ENCODE peak calls at places on chromosomes 16 and 17, in six cellular contexts. T, W, R, E, B and P are unnamed samples.

GRCh38 chr17:2195729-2196128 is 107.9 kb downstream of the SMG6 start:
- DNase-seq in R (no peak), W (no peak), T (no peak), E (no peak), B (no peak), P (no peak)

GRCh38 chr16:31000671-31001382 is 9.6 kb downstream of the STX1B start:
- DNase-seq in B (no peak), E (no peak), R (no peak), T (no peak), W (no peak), P (no peak)

GRCh38 chr17:82900741-82901140 is 60.9 kb upstream of the ZNF750 start:
- DNase-seq in E (no peak), T (no peak), R (no peak), W (no peak), B (no peak), P (peak; percentile 18)

GRCh38 chr16:85856585-85856984 is 42.4 kb upstream of the IRF8 start:
- DNase-seq in B (no peak), T (no peak), E (no peak), W (no peak), R (no peak), P (no peak)

GRCh38 chr17:48477235-48477634 is 47.2 kb upstream of the SKAP1 start:
- DNase-seq in W (no peak), E (no peak), R (no peak), T (no peak), B (no peak), P (no peak)

GRCh38 chr17:17728550-17729251 is 47.4 kb downstream of the RAI1 start:
- DNase-seq in T (peak; percentile 17), B (peak; percentile 74), R (no peak), E (no peak), W (no peak), P (no peak)

GRCh38 chr16:1900452-1900774 is 17.8 kb downstream of the HS3ST6 start:
- DNase-seq in T (no peak), W (no peak), E (no peak), B (no peak), R (no peak), P (no peak)

GRCh38 chr16:8691728-8692127 is 17.3 kb downstream of the ABAT start:
- DNase-seq in W (no peak), R (no peak), B (no peak), T (no peak), E (no peak), P (no peak)

GRCh38 chr16:18809165-18809564 is 7.8 kb upstream of the ARL6IP1 start:
- DNase-seq in E (no peak), B (no peak), R (no peak), W (no peak), T (no peak), P (no peak)

GRCh38 chr16:4327782-4328579 is 12.1 kb downstream of the GLIS2 start:
- DNase-seq in E (peak; percentile 84), W (peak; percentile 82), B (peak; percentile 83), R (peak; percentile 90), T (no peak), P (peak; percentile 79)

GRCh38 chr17:32629563-32630190 is 142.9 kb downstream of the CDK5R1 start:
- DNase-seq in R (no peak), T (no peak), W (no peak), E (no peak), B (no peak), P (no peak)

GRCh38 chr17:18980682-18981384 is 23.7 kb downstream of the FAM83G start:
- DNase-seq in T (no peak), W (no peak), B (no peak), R (no peak), E (no peak), P (peak; percentile 69)

GRCh38 chr16:70730944-70731343 is 45.1 kb upstream of the MTSS2 start:
- DNase-seq in R (no peak), T (no peak), W (peak; percentile 61), E (no peak), B (no peak), P (no peak)

GRCh38 chr16:10817963-10818941 is at the start of gene TVP23A:
- DNase-seq in B (no peak), R (no peak), T (no peak), E (no peak), W (peak; percentile 20), P (no peak)

GRCh38 chr17:77882481-77883212 is 75.9 kb upstream of the TNRC6C start:
- DNase-seq in E (peak; percentile 65), B (peak; percentile 44), R (no peak), W (peak; percentile 72), T (no peak), P (peak; percentile 86)

GRCh38 chr17:57672971-57673370 is 72.1 kb downstream of the CCDC182 start:
- DNase-seq in E (no peak), B (no peak), R (no peak), T (no peak), W (no peak), P (no peak)

GRCh38 chr17:73280191-73280590 is 18.5 kb upstream of the CPSF4L start:
- DNase-seq in T (no peak), W (no peak), E (no peak), B (no peak), R (no peak), P (no peak)

GRCh38 chr17:34820166-34820920 is 140.9 kb downstream of the CCT6B start:
- DNase-seq in B (no peak), E (no peak), R (no peak), W (no peak), T (no peak), P (no peak)

GRCh38 chr17:39702901-39703893 is 3.3 kb downstream of the ERBB2 start:
- DNase-seq in B (no peak), R (peak; percentile 27), T (peak; percentile 43), E (no peak), W (no peak), P (no peak)

GRCh38 chr17:72173475-72174116 is 52.8 kb downstream of the SOX9 start:
- DNase-seq in E (no peak), T (no peak), R (no peak), B (no peak), W (no peak), P (peak; percentile 45)

GRCh38 chr16:4003166-4003565 is 113.1 kb downstream of the ADCY9 start:
- DNase-seq in R (no peak), T (no peak), W (no peak), B (no peak), E (peak; percentile 24), P (no peak)

GRCh38 chr17:81238815-81239713 is at the start of the genes NDUFAF8 and TEPSIN:
- DNase-seq in E (peak; percentile 98), R (peak; percentile 97), B (peak; percentile 99), W (peak; percentile 95), T (peak; percentile 96), P (peak; percentile 100)

GRCh38 chr17:68759343-68760140 is 158.4 kb upstream of the FAM20A start:
- DNase-seq in W (peak; percentile 81), B (peak; percentile 90), T (peak; percentile 58), R (peak; percentile 90), E (peak; percentile 91), P (peak; percentile 97)

GRCh38 chr16:62711797-62712196 is 675.6 kb upstream of the CDH8 start:
- DNase-seq in T (no peak), R (no peak), B (no peak), E (no peak), W (no peak), P (no peak)

GRCh38 chr16:89466920-89467319 is 23.4 kb downstream of the ANKRD11 start:
- DNase-seq in E (no peak), W (no peak), R (no peak), B (no peak), T (no peak), P (no peak)
- H3K4me3 ChIP-seq in E (no peak overlapping the region), W (no peak overlapping the region), R (no peak overlapping the region), B (no peak overlapping the region), T (no peak overlapping the region), P (no peak overlapping the region)

GRCh38 chr17:9274119-9274445 is 252.8 kb downstream of the NTN1 start:
- DNase-seq in W (no peak), R (no peak), E (no peak), T (no peak), B (no peak), P (no peak)

GRCh38 chr17:9274973-9275372 is 253.7 kb downstream of the NTN1 start:
- DNase-seq in W (no peak), T (no peak), E (no peak), B (no peak), R (no peak), P (no peak)

GRCh38 chr17:9271989-9272388 is 250.7 kb downstream of the NTN1 start:
- DNase-seq in B (no peak), W (no peak), T (no peak), R (no peak), E (no peak), P (no peak)

GRCh38 chr17:9272506-9272905 is 251.2 kb downstream of the NTN1 start:
- DNase-seq in T (no peak), E (no peak), B (no peak), R (no peak), W (no peak), P (no peak)

DNA sequence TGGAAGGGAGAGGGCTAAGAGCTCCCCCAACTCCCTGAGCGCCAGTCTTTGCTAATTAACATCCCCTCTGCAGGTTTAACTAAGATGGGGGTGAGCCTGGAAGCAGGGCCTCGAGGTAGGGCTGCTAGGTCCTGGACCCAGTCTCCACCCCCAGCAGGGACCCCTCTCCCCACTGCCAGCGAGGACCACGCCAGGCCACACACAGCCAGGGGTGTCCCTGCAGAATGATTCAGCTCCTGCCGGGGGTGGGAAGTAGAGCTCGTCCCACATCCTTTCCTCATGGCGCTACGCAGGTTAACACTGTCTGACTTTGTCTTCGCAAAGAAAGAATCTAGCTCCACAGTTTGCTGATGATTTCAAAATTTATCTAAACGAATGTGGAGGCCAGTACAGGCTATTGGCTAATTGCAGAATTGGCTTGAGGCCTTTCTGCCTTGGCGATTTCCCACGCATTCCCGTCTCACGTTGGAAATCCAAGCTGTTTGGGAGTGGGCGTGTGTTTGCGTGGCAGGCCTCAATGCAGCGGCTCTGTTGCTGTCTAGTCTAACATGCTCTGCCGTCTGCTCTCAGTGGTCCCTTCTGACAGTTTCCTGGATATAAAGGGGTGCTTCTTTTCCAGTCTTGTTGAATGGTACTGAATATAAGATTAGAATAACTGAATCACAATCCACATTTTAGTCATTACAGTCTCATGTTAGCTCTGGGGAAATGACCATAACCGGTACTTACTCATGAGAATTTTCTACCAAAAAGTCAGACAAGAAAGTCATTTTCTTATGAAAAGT is 252.2 kb downstream of the NTN1 start:
- DNase-seq in W (no peak), R (no peak), E (no peak), T (no peak), B (no peak), P (no peak)
- TF ChIP-seq CTCF in W (no peak), R (no peak), E (no peak), T (no peak), B (no peak), P (no peak)

GRCh38 chr17:65121368-65121767 is 15.8 kb upstream of the RGS9 start:
- DNase-seq in W (no peak), R (no peak), E (no peak), T (no peak), B (no peak), P (no peak)
- H3K4me3 ChIP-seq in W (no peak overlapping the region), R (no peak overlapping the region), E (no peak overlapping the region), T (no peak overlapping the region), B (no peak overlapping the region), P (no peak overlapping the region)

DNA sequence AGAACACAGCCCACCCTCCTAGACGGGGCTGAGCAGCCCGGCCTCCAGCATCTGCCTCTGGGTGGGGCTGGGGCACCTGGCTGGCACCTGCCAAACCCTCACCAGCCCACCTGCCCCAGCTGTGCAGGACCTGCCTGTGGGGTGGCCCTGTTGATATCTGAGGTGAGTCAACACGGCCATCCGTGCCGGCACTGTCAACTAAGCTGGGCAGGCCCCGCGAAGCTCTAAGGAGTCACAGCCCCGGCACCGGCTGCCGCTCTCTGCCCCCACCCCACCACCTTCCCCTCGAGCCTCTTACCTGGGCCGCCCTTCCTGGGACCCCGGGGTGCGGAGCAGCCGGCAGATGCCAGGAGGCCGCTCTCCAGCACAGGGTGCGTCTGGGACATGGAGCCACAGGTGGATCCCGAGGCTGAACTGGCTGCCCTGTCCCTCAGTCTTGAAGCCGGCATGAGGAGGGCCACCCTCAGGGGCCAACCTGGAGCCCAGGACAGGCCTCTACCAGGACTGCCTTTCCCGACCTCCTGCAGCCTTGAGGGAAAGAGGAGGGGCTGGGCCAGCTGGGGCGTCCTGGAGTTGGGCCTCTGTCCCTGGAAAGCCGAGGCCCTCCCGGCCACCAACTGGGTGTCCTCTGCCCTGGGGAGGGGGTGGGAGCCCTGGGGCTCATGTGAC is 514 bp downstream of the CBFA2T3 start:
- DNase-seq in T (no peak), W (no peak), E (no peak), B (no peak), R (no peak), P (no peak)
- TF ChIP-seq CTCF in T (no peak), W (no peak), E (no peak), B (no peak), R (no peak), P (no peak)